ENCODE peak calls at places on chromosomes 7 and 10, in six cellular contexts. B is mesendoderm, Y is H1, H is trophoblast cell, J is mesenchymal stem cell, W is IMR-90. P is an unnamed sample. For H3K4me1, the result is how much of the 10 kb centered on the place peaks cover.

GRCh38 chr7:142494021-142494420 is 236.2 kb upstream of the PRSS58 start:
- DNase-seq in B (no peak), Y (no peak), H (no peak), J (no peak), W (no peak), P (no peak)

GRCh38 chr7:50212666-50213621 is 91.6 kb upstream of the IKZF1 start:
- DNase-seq in B (no peak), Y (no peak), H (no peak), J (no peak), W (no peak), P (no peak)

GRCh38 chr7:139693651-139694388 is 84.0 kb downstream of the HIPK2 start:
- DNase-seq in B (no peak), Y (no peak), H (no peak), J (peak), W (peak), P (no peak)

GRCh38 chr10:126437661-126438406 is 49.6 kb upstream of the ADAM12 start:
- DNase-seq in B (no peak), Y (no peak), H (peak), J (no peak), W (no peak), P (no peak)

GRCh38 chr7:67478066-67478465 is 481.4 kb downstream of the TYW1 start:
- DNase-seq in B (peak), Y (no peak), H (no peak), J (no peak), W (no peak), P (peak)

GRCh38 chr10:131733596-131733995 is 167.2 kb upstream of the PPP2R2D start:
- DNase-seq in B (no peak), Y (no peak), H (no peak), J (no peak), W (no peak), P (no peak)

GRCh38 chr10:69703766-69704191 is 73.7 kb downstream of the FAM241B start:
- DNase-seq in B (no peak), Y (no peak), H (peak), J (peak), W (peak), P (no peak)

GRCh38 chr7:27132978-27133377 is 2.4 kb upstream of the HOXA4 start:
- DNase-seq in B (no peak), Y (no peak), H (no peak), J (no peak), W (no peak), P (no peak)

GRCh38 chr10:63156236-63156635 is 23.1 kb downstream of the NRBF2 start:
- DNase-seq in B (no peak), Y (no peak), H (no peak), J (no peak), W (no peak), P (no peak)

DNA sequence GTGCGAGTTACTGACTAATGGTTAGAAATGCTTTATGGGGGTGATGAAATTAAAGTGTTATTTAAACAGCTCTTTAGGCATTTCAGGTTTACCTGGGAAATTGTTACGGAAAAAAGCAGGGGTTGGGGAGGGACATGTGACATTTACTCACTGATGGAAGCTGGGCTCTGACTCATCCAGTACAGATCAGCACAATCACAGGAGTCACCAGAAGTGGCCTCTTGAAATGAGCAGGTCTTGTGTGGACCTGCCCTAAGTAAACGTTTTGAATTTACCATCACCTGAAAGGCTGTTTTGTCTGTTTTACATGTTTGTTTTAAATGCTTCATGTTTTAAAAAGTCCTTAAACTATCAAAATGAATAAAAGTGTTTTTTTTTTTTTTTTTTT is 2.3 kb downstream of the GLRX3 start:
- DNase-seq in B (peak), Y (no peak), H (peak), J (peak), W (peak), P (no peak)
- H3K4me3 ChIP-seq in B (no peak), Y (no peak), H (no peak), J (peak), W (no peak), P (no peak)

GRCh38 chr10:119515511-119516045 is 26.9 kb downstream of the RGS10 start:
- DNase-seq in B (no peak), Y (no peak), H (no peak), J (no peak), W (no peak), P (no peak)

GRCh38 chr10:119509909-119510451 is 32.5 kb downstream of the RGS10 start:
- DNase-seq in B (no peak), Y (no peak), H (no peak), J (no peak), W (no peak), P (no peak)

GRCh38 chr10:119507115-119507514 is 35.4 kb downstream of the RGS10 start:
- DNase-seq in B (no peak), Y (no peak), H (no peak), J (no peak), W (no peak), P (no peak)

GRCh38 chr10:119516381-119517234 is 25.9 kb downstream of the RGS10 start:
- DNase-seq in B (peak), Y (no peak), H (peak), J (peak), W (no peak), P (no peak)

DNA sequence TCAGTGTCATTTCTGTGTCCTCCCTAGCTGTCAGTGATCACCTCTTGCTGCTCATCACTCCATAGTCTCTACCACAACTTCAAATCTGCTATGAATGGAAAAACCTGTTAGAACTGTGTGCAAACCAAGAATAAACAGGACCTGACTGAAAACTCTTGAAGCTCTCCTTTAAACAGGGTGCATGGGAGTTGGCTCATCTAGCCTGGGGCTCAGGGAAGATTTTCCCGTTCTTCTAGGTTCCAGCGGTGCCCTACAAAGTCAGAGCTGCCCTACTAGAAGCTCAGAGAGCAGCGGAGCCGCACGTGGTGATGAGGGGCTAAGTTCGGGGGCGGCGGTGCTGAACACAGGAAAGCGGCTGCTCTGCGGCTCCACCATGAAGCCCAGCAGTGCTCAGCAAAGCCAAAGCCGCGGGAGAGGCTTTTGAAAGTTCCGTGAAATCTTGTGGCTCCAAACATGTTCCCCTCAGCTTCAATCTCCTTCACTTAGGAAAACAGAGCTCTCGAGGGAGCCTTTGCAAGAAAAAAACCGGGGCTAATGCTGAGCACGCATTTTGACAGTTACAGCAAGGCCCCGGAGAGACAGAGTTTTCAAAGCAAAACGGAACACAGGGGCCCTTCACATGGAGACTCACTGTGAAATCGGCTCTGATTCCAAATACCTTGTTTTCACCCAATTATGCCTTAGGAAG is 30.5 kb downstream of the RGS10 start:
- DNase-seq in B (no peak), Y (no peak), H (no peak), J (no peak), W (no peak), P (no peak)
- H3K4me1 ChIP-seq in B (under half), Y (under half), H (under half), J (under half), W (under half), P (under half)

DNA sequence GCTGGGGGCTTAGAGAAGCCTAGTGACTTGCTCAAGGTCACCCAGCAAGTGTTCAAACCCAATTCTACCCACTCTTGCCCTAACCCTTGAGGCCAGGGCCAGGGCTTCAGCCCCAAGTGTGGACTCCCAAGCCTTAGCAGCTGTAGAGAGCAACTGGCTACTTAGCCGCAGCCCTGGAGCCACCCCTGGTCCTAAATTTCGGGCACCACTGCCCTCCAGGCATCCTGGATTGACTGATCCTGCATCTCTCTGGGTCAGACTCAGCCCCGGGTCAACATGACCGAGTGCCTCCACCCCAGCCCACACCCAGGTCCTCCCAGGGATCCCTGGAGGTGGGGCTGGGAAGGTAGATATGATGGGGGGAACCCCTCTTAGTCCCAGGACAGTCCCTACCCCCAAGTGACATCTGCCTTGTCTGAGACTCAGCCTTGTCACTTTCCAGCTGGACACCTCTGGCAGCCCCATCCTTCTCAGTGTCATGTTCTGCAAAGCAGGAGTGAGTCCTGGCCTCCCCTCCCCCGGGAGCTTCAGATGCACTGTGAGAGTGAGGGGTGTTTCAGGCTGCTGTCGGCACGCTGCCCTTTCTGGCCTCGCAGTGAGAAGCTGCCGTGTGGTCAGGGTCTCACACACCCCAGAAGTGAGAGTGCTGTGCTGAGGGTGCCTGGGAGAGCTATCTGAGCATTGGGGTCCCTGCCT is 89.8 kb downstream of the ZMIZ1 start:
- DNase-seq in B (peak), Y (no peak), H (no peak), J (no peak), W (no peak), P (no peak)
- H3K4ac ChIP-seq in B (peak), Y (peak), H (peak), J (peak), W (peak), P (peak)

GRCh38 chr7:155787171-155787851 is 25.0 kb downstream of the SHH start:
- DNase-seq in B (no peak), Y (no peak), H (peak), J (peak), W (no peak), P (no peak)
- H3K4me3 ChIP-seq in B (no peak), Y (peak), H (peak), J (peak), W (peak), P (no peak)

DNA sequence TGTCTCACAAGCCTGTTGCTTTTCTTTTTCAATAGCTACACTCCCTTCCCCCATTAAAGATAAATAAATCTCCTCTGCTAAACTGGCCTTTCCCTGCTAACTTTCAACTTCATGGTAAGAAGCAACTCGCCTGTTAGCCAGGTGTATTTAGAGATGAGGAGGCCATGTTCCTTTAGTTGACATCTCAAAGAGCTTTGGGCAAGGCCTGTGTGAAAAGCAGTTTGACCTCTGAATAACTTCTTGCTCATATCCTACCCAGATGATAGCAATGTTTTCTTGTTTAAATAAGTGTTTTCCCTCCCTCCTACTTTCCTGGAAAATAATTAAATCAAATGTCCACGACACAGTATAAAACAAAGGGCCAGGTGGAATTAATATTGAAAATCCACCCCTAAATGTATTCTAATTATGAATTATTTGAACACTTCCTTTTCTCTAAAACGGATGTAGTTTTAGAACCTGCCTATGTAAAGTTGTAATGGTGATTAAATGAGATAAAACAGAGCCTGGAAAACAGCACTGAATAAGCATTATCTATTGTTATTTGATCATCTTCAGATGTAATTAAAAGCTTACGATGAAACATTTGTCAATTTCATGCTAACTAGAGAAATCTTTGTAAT is 78.5 kb downstream of the HGF start:
- DNase-seq in B (no peak), Y (no peak), H (no peak), J (no peak), W (peak), P (no peak)
- H3K4me1 ChIP-seq in B (under half), Y (under half), H (under half), J (under half), W (under half), P (under half)

GRCh38 chr7:129188372-129188891 is at the start of gene SMO:
- DNase-seq in B (peak), Y (peak), H (no peak), J (peak), W (peak), P (peak)
- H3K4ac ChIP-seq in B (peak), Y (peak), H (peak), J (peak), W (peak), P (peak)

GRCh38 chr7:32762321-32762669 is 129.3 kb downstream of the KBTBD2 start:
- DNase-seq in B (no peak), Y (no peak), H (no peak), J (no peak), W (no peak), P (no peak)
- H3K4me3 ChIP-seq in B (no peak), Y (peak), H (no peak), J (no peak), W (no peak), P (no peak)

DNA sequence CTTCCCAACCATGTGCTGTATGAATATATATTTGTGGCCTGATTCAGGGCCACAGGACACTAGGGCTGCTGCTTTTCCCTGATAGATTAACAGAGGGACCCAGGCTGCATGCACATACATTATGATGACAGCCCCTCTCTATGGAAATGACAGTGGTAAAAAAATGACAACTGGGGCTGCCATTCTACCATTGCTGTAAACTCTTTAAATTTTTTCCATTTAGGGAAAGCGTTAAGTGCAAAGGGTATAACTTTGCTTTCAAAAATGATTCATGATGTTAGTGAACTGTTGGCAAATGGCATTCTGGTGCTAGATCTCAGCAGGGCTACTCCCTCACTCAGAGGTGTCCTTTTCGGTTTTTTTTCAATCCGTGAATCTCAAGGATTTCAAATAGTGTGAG is 4.2 kb downstream of the CTBP2 start:
- DNase-seq in B (no peak), Y (no peak), H (no peak), J (peak), W (no peak), P (no peak)
- H3K4me1 ChIP-seq in B (under half), Y (under half), H (under half), J (under half), W (under half), P (under half)

DNA sequence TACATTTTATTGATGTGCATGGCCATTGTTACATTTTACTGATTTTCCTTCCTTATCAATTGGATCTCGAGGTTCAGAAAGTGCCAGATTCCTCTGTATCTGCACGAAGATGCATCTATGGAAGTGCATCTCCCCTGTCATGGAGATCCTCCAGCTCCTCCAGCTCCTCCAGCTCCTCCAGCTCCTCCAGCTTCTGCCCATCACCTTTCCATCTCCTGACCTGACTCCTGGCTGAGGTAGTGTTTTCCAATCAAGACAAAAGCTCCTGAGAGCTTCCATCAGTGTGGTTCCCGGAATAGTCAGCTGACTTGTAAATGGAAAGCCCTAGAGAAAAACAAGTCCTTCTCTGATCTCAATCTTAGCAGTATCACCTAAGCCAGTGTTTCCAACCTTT is 90.8 kb upstream of the KLF6 start:
- DNase-seq in B (no peak), Y (no peak), H (no peak), J (no peak), W (no peak), P (no peak)
- H3K4ac ChIP-seq in B (peak), Y (no peak), H (no peak), J (no peak), W (peak), P (no peak)

GRCh38 chr7:156234192-156234591 is 406.4 kb upstream of the RNF32 start:
- DNase-seq in B (no peak), Y (no peak), H (no peak), J (no peak), W (no peak), P (no peak)

GRCh38 chr7:156232931-156233705 is 407.5 kb upstream of the RNF32 start:
- DNase-seq in B (no peak), Y (peak), H (no peak), J (no peak), W (no peak), P (no peak)

GRCh38 chr7:156236181-156236889 is 404.2 kb upstream of the RNF32 start:
- DNase-seq in B (no peak), Y (no peak), H (no peak), J (no peak), W (no peak), P (no peak)

GRCh38 chr7:156236936-156237599 is 403.5 kb upstream of the RNF32 start:
- DNase-seq in B (no peak), Y (peak), H (no peak), J (no peak), W (no peak), P (no peak)

DNA sequence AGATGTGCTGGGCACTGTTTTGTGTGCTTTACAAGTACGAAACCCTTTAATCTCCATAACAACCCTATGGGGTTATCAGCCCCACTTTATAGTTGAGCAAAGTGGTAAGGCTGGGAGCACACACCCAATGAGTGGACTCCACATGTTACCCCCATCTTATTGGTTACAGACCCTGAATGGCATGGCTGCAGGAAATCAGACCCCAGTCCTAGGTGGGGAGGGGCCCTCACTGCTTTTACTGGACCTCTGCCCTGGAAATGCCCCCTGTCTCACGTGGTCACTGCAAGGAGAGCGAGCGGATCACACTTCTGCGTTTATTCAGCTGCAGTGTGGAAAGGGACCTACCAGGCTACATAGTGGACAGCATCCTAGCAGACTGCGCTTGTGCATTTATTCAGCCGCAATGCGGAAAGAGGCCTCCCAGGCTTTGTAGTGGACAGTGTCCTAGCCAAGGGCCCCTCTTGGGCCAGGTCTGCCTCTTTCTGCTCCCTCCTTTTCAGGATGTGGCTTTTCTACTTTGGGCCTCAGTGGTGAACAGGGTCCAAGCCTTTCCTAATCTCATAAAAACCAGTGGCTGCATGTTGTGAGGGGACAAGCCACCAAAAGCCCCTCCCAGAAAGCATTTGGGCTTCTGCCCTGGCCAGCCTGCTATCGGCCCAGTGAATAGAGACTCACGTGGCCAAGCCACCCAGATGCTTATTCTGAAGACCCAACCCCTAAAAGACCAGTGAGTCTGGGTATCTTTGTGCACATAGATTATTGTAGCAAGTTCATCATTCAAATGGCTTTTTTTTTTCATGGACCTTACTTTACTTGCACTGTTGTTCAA is 405.7 kb upstream of the RNF32 start:
- DNase-seq in B (no peak), Y (peak), H (no peak), J (no peak), W (no peak), P (no peak)
- H3K4me3 ChIP-seq in B (no peak), Y (no peak), H (no peak), J (no peak), W (no peak), P (no peak)

P was measured in neuronal stem cell.